ENCODE peak calls at places on chromosomes 12 and 14, in six cellular contexts. One of them, this sample, is unnamed.

GRCh38 chr12:112985655-112986290 is 7.5 kb downstream of the OAS2 start:
- DNase-seq in A549: no peak
- DNase-seq in WTC11: no peak
- DNase-seq in endothelial cell of umbilical vein: no peak
- DNase-seq in HepG2: no peak
- DNase-seq in K562: no peak
- DNase-seq in this sample: no peak

GRCh38 chr12:90399317-90399716 is 555.7 kb downstream of the CCER1 start:
- DNase-seq in A549: no peak
- DNase-seq in WTC11: no peak
- DNase-seq in endothelial cell of umbilical vein: peak; percentile 60
- DNase-seq in HepG2: no peak
- DNase-seq in K562: no peak
- DNase-seq in this sample: no peak

GRCh38 chr12:96473394-96474093 is 15.8 kb upstream of the CFAP54 start:
- DNase-seq in A549: no peak
- DNase-seq in WTC11: no peak
- DNase-seq in endothelial cell of umbilical vein: peak; percentile 73
- DNase-seq in HepG2: no peak
- DNase-seq in K562: no peak
- DNase-seq in this sample: no peak

GRCh38 chr14:38199768-38200167 is 7.9 kb upstream of the SSTR1 start:
- DNase-seq in A549: no peak
- DNase-seq in WTC11: no peak
- DNase-seq in endothelial cell of umbilical vein: no peak
- DNase-seq in HepG2: no peak
- DNase-seq in K562: no peak
- DNase-seq in this sample: no peak

GRCh38 chr12:109894939-109895338 is 5.1 kb upstream of the TCHP start:
- DNase-seq in A549: peak; percentile 19
- DNase-seq in WTC11: no peak
- DNase-seq in endothelial cell of umbilical vein: no peak
- DNase-seq in HepG2: no peak
- DNase-seq in K562: no peak
- DNase-seq in this sample: no peak

GRCh38 chr12:106288510-106289195 is 13.9 kb upstream of the TCP11L2 start:
- DNase-seq in A549: peak; percentile 92
- DNase-seq in WTC11: no peak
- DNase-seq in endothelial cell of umbilical vein: peak; percentile 69
- DNase-seq in HepG2: peak; percentile 91
- DNase-seq in K562: peak; percentile 14
- DNase-seq in this sample: no peak

GRCh38 chr12:9651265-9651729 is 18.2 kb upstream of the CLEC2D start:
- DNase-seq in A549: no peak
- DNase-seq in WTC11: no peak
- DNase-seq in endothelial cell of umbilical vein: no peak
- DNase-seq in HepG2: no peak
- DNase-seq in K562: no peak
- DNase-seq in this sample: no peak

GRCh38 chr12:82740129-82741000 is 53.7 kb downstream of the TMTC2 start:
- DNase-seq in A549: peak; percentile 72
- DNase-seq in WTC11: no peak
- DNase-seq in endothelial cell of umbilical vein: no peak
- DNase-seq in HepG2: no peak
- DNase-seq in K562: no peak
- DNase-seq in this sample: no peak

GRCh38 chr14:72573725-72574426 is 320.0 kb downstream of the DPF3 start:
- DNase-seq in A549: no peak
- DNase-seq in WTC11: no peak
- DNase-seq in endothelial cell of umbilical vein: peak; percentile 48
- DNase-seq in HepG2: no peak
- DNase-seq in K562: no peak
- DNase-seq in this sample: no peak

GRCh38 chr12:65156366-65156831 is 13.0 kb upstream of the LEMD3 start:
- DNase-seq in A549: no peak
- DNase-seq in WTC11: no peak
- DNase-seq in endothelial cell of umbilical vein: peak; percentile 45
- DNase-seq in HepG2: no peak
- DNase-seq in K562: no peak
- DNase-seq in this sample: no peak

GRCh38 chr12:58847876-58848600 is 72.3 kb downstream of the LRIG3 start:
- DNase-seq in A549: no peak
- DNase-seq in WTC11: no peak
- DNase-seq in endothelial cell of umbilical vein: peak; percentile 65
- DNase-seq in HepG2: no peak
- DNase-seq in K562: no peak
- DNase-seq in this sample: no peak

GRCh38 chr14:95233702-95234241 is 76.4 kb upstream of the DICER1 start:
- DNase-seq in A549: no peak
- DNase-seq in WTC11: no peak
- DNase-seq in endothelial cell of umbilical vein: no peak
- DNase-seq in HepG2: no peak
- DNase-seq in K562: no peak
- DNase-seq in this sample: no peak

GRCh38 chr14:39102265-39102968 is 618 bp downstream of the SEC23A start:
- DNase-seq in A549: peak; percentile 71
- DNase-seq in WTC11: no peak
- DNase-seq in endothelial cell of umbilical vein: peak; percentile 58
- DNase-seq in HepG2: peak; percentile 98
- DNase-seq in K562: no peak
- DNase-seq in this sample: no peak

DNA sequence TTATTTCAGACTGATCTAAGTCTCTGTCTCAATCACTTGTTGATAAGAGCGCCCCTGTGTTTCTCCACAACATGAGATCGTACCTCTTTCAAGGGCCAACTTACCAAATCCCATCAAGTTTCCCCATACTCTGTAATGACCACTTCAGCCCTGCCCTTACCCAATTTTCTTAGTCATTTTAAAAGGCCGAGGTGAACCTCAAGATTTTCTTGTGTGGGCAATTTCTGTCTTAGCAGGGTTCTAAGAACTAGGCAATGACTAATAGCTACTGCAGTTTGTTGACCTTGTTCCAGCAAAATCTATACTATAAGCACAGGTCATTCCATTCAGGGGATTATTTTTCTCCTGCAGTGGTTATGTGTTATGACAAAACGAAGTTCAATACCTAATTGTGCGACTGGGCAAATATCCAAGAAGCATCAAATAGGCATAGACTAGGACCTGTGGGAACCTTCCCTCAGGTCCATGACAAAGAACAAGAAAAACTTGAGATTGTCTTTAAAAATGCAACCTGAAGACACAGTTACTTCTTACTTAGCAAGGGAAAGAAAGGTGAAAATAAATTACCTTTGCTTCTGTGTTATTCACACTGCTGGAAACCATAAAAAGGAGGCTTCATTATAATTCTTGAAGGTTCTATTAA is 359.9 kb downstream of the PCNX1 start:
- DNase-seq in A549: no peak
- DNase-seq in WTC11: no peak
- DNase-seq in endothelial cell of umbilical vein: peak; percentile 6
- DNase-seq in HepG2: no peak
- DNase-seq in K562: no peak
- DNase-seq in this sample: no peak
- TF ChIP-seq JUN in A549: no peak
- TF ChIP-seq JUN in WTC11: no peak
- TF ChIP-seq JUN in endothelial cell of umbilical vein: no peak
- TF ChIP-seq JUN in HepG2: no peak
- TF ChIP-seq JUN in K562: no peak
- TF ChIP-seq JUN in this sample: no peak

GRCh38 chr12:123129651-123130050 is 21.2 kb downstream of the PITPNM2 start:
- DNase-seq in A549: no peak
- DNase-seq in WTC11: no peak
- DNase-seq in endothelial cell of umbilical vein: no peak
- DNase-seq in HepG2: no peak
- DNase-seq in K562: no peak
- DNase-seq in this sample: no peak

GRCh38 chr12:123122649-123123048 is 28.2 kb downstream of the PITPNM2 start:
- DNase-seq in A549: no peak
- DNase-seq in WTC11: no peak
- DNase-seq in endothelial cell of umbilical vein: no peak
- DNase-seq in HepG2: no peak
- DNase-seq in K562: no peak
- DNase-seq in this sample: no peak

GRCh38 chr12:123121670-123122069 is 29.2 kb downstream of the PITPNM2 start:
- DNase-seq in A549: no peak
- DNase-seq in WTC11: no peak
- DNase-seq in endothelial cell of umbilical vein: no peak
- DNase-seq in HepG2: no peak
- DNase-seq in K562: no peak
- DNase-seq in this sample: no peak

GRCh38 chr12:123131291-123131831 is 19.5 kb downstream of the PITPNM2 start:
- DNase-seq in A549: no peak
- DNase-seq in WTC11: no peak
- DNase-seq in endothelial cell of umbilical vein: no peak
- DNase-seq in HepG2: no peak
- DNase-seq in K562: no peak
- DNase-seq in this sample: no peak

DNA sequence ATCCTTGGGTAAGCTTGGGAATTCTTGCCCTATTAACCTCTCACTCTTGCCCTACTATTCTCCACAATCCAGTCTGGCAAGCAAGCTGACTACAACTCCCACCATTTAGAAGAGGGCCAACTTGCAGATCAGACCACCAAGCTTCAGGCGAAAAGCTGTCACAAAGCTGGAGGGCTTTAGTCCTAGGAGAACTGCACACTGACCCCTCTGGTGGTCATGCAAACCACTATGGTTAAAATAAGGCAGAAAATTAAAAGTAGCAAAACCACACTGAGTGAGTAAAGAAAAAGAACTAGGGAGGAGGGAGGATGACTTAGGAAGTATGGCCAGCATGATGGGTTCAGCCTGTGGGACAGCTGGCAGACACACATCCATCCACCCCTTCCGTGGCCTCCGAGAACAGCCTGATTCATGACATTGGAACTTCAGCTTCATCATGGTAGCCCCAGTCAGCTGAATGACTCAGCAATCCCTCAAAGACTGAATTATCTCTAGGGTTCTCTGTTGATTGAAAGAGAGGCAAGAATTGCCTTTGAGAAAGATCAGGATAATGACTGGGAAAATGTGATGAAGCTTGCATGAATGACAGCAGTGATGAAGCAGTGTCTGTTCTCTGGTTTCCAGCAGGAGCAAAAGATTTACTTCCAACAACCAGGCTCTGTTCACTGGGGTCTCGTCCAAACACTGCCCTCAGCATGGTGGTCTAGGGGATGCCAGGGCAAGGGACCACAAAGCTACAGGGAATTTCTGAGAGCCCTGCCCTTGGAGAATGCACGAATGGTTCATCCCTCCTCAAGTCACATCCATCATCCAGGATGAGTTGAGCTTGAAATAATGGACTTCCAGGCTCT is 24.4 kb downstream of the PITPNM2 start:
- DNase-seq in A549: peak; percentile 94
- DNase-seq in WTC11: no peak
- DNase-seq in endothelial cell of umbilical vein: peak; percentile 75
- DNase-seq in HepG2: peak; percentile 83
- DNase-seq in K562: peak; percentile 73
- DNase-seq in this sample: no peak
- TF ChIP-seq JUN in A549: no peak
- TF ChIP-seq JUN in WTC11: no peak
- TF ChIP-seq JUN in endothelial cell of umbilical vein: peak; percentile 59
- TF ChIP-seq JUN in HepG2: peak; percentile 68
- TF ChIP-seq JUN in K562: peak; percentile 85
- TF ChIP-seq JUN in this sample: no peak

GRCh38 chr12:102907918-102908317 is 9.1 kb downstream of the PAH start:
- DNase-seq in A549: no peak
- DNase-seq in WTC11: no peak
- DNase-seq in endothelial cell of umbilical vein: no peak
- DNase-seq in HepG2: no peak
- DNase-seq in K562: no peak
- DNase-seq in this sample: no peak

GRCh38 chr12:102905229-102905628 is 11.8 kb downstream of the PAH start:
- DNase-seq in A549: no peak
- DNase-seq in WTC11: no peak
- DNase-seq in endothelial cell of umbilical vein: no peak
- DNase-seq in HepG2: no peak
- DNase-seq in K562: no peak
- DNase-seq in this sample: no peak

GRCh38 chr12:102903318-102904007 is 13.6 kb downstream of the PAH start:
- DNase-seq in A549: peak; percentile 65
- DNase-seq in WTC11: no peak
- DNase-seq in endothelial cell of umbilical vein: no peak
- DNase-seq in HepG2: peak; percentile 92
- DNase-seq in K562: no peak
- DNase-seq in this sample: no peak

GRCh38 chr12:102900389-102900788 is 16.7 kb downstream of the PAH start:
- DNase-seq in A549: no peak
- DNase-seq in WTC11: no peak
- DNase-seq in endothelial cell of umbilical vein: no peak
- DNase-seq in HepG2: no peak
- DNase-seq in K562: no peak
- DNase-seq in this sample: no peak

DNA sequence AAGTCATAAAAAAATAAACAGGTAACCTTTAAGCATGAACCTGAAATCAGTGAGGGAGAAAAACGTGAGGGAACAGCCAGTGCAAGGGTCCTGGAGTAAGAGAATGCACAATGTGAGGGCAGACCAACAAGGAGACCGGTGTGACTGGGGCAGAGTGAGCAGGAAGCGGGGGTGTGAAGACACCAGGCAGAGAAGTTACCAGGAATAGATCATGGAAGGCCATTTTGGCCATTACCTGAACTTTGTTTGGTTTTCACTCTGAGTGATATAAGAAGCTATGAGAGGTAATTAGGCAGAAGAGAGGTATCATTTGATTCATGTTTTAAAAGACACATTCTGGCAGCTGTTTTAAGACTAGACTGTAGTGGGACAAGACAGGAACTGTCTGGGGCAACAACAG is 15.0 kb downstream of the PAH start:
- DNase-seq in A549: no peak
- DNase-seq in WTC11: no peak
- DNase-seq in endothelial cell of umbilical vein: no peak
- DNase-seq in HepG2: no peak
- DNase-seq in K562: no peak
- DNase-seq in this sample: no peak
- TF ChIP-seq JUN in A549: no peak
- TF ChIP-seq JUN in WTC11: no peak
- TF ChIP-seq JUN in endothelial cell of umbilical vein: no peak
- TF ChIP-seq JUN in HepG2: no peak
- TF ChIP-seq JUN in K562: no peak
- TF ChIP-seq JUN in this sample: no peak

GRCh38 chr14:50943943-50944646 is at the start of gene PYGL:
- DNase-seq in A549: peak; percentile 77
- DNase-seq in WTC11: peak; percentile 78
- DNase-seq in endothelial cell of umbilical vein: peak; percentile 57
- DNase-seq in HepG2: peak; percentile 55
- DNase-seq in K562: peak; percentile 67
- DNase-seq in this sample: peak; percentile 88
- TF ChIP-seq JUN in A549: no peak
- TF ChIP-seq JUN in WTC11: peak; percentile 10
- TF ChIP-seq JUN in endothelial cell of umbilical vein: no peak
- TF ChIP-seq JUN in HepG2: no peak
- TF ChIP-seq JUN in K562: no peak
- TF ChIP-seq JUN in this sample: no peak

This sample was measured in H1.